ENCODE peak calls at places on chromosomes 13 and 19, in four cellular contexts. One of them, this sample, is unnamed.

GRCh38 chr13:100657881-100658315 is 16.7 kb downstream of the TMTC4 start:
- DNase-seq in CD8-positive, alpha-beta T cell: no peak
- DNase-seq in heart left ventricle: no peak
- DNase-seq in GM13976: no peak
- DNase-seq in this sample: no peak

GRCh38 chr13:102667911-102668310 is 26.9 kb downstream of the METTL21C start:
- DNase-seq in CD8-positive, alpha-beta T cell: no peak
- DNase-seq in heart left ventricle: no peak
- DNase-seq in GM13976: no peak
- DNase-seq in this sample: no peak

GRCh38 chr13:96081888-96082287 is 8.0 kb upstream of the HS6ST3 start:
- DNase-seq in CD8-positive, alpha-beta T cell: no peak
- DNase-seq in heart left ventricle: no peak
- DNase-seq in GM13976: no peak
- DNase-seq in this sample: no peak

GRCh38 chr13:49219647-49220034 is 497 bp upstream of the MLNR start:
- DNase-seq in CD8-positive, alpha-beta T cell: no peak
- DNase-seq in heart left ventricle: no peak
- DNase-seq in GM13976: peak; percentile 46
- DNase-seq in this sample: peak; percentile 34

GRCh38 chr13:110616103-110617101 is 1.1 kb downstream of the NAXD start:
- DNase-seq in CD8-positive, alpha-beta T cell: peak; percentile 28
- DNase-seq in heart left ventricle: no peak
- DNase-seq in GM13976: peak; percentile 78
- DNase-seq in this sample: peak; percentile 74

GRCh38 chr19:40267601-40267997 is 17.5 kb downstream of the AKT2 start:
- DNase-seq in CD8-positive, alpha-beta T cell: no peak
- DNase-seq in heart left ventricle: no peak
- DNase-seq in GM13976: no peak
- DNase-seq in this sample: no peak

GRCh38 chr13:30681489-30682242 is 53.7 kb upstream of the ALOX5AP start:
- DNase-seq in CD8-positive, alpha-beta T cell: no peak
- DNase-seq in heart left ventricle: no peak
- DNase-seq in GM13976: no peak
- DNase-seq in this sample: no peak

GRCh38 chr13:41942462-41943094 is 18.3 kb downstream of the VWA8 start:
- DNase-seq in CD8-positive, alpha-beta T cell: no peak
- DNase-seq in heart left ventricle: no peak
- DNase-seq in GM13976: no peak
- DNase-seq in this sample: no peak

GRCh38 chr13:109396266-109396665 is 390.1 kb downstream of the IRS2 start:
- DNase-seq in CD8-positive, alpha-beta T cell: no peak
- DNase-seq in heart left ventricle: no peak
- DNase-seq in GM13976: no peak
- DNase-seq in this sample: no peak

GRCh38 chr13:47959468-47960088 is 41.5 kb downstream of the SUCLA2 start:
- DNase-seq in CD8-positive, alpha-beta T cell: no peak
- DNase-seq in heart left ventricle: no peak
- DNase-seq in GM13976: no peak
- DNase-seq in this sample: no peak

GRCh38 chr19:39946532-39946931 is 12.1 kb upstream of the FCGBP start:
- DNase-seq in CD8-positive, alpha-beta T cell: no peak
- DNase-seq in heart left ventricle: no peak
- DNase-seq in GM13976: no peak
- DNase-seq in this sample: no peak

GRCh38 chr19:33508941-33509614 is 12.5 kb downstream of the PEPD start:
- DNase-seq in CD8-positive, alpha-beta T cell: no peak
- DNase-seq in heart left ventricle: no peak
- DNase-seq in GM13976: no peak
- DNase-seq in this sample: no peak

GRCh38 chr19:16497837-16498236 is 1.6 kb downstream of the C19orf44 start:
- DNase-seq in CD8-positive, alpha-beta T cell: no peak
- DNase-seq in heart left ventricle: no peak
- DNase-seq in GM13976: no peak
- DNase-seq in this sample: no peak

GRCh38 chr13:113656831-113657671 is 947 bp downstream of the ATP4B start:
- DNase-seq in CD8-positive, alpha-beta T cell: peak; percentile 2
- DNase-seq in heart left ventricle: peak; percentile 4
- DNase-seq in GM13976: no peak
- DNase-seq in this sample: no peak

GRCh38 chr19:3830841-3831589 is 37.8 kb downstream of the ZFR2 start:
- DNase-seq in CD8-positive, alpha-beta T cell: no peak
- DNase-seq in heart left ventricle: no peak
- DNase-seq in GM13976: no peak
- DNase-seq in this sample: no peak

GRCh38 chr19:48713041-48713863 is 6.3 kb downstream of the MAMSTR start:
- DNase-seq in CD8-positive, alpha-beta T cell: no peak
- DNase-seq in heart left ventricle: no peak
- DNase-seq in GM13976: no peak
- DNase-seq in this sample: no peak

GRCh38 chr19:46815833-46816627 is 27.6 kb upstream of the SLC1A5 start:
- DNase-seq in CD8-positive, alpha-beta T cell: no peak
- DNase-seq in heart left ventricle: no peak
- DNase-seq in GM13976: no peak
- DNase-seq in this sample: no peak

GRCh38 chr19:35090795-35091214 is 24.8 kb upstream of the FXYD3 start:
- DNase-seq in CD8-positive, alpha-beta T cell: no peak
- DNase-seq in heart left ventricle: no peak
- DNase-seq in GM13976: no peak
- DNase-seq in this sample: no peak

GRCh38 chr19:11375143-11375948 is 880 bp downstream of the SWSAP1 start:
- DNase-seq in CD8-positive, alpha-beta T cell: peak; percentile 67
- DNase-seq in heart left ventricle: peak; percentile 49
- DNase-seq in GM13976: peak; percentile 77
- DNase-seq in this sample: peak; percentile 67

GRCh38 chr13:43799191-43799590 is 12.4 kb upstream of the ENOX1 start:
- DNase-seq in CD8-positive, alpha-beta T cell: no peak
- DNase-seq in heart left ventricle: no peak
- DNase-seq in GM13976: no peak
- DNase-seq in this sample: no peak

GRCh38 chr19:2543463-2544442 is 67.8 kb downstream of the GADD45B start:
- DNase-seq in CD8-positive, alpha-beta T cell: peak; percentile 77
- DNase-seq in heart left ventricle: peak; percentile 93
- DNase-seq in GM13976: peak; percentile 78
- DNase-seq in this sample: peak; percentile 76

GRCh38 chr19:16527971-16528521 is 14.2 kb downstream of the CHERP start:
- DNase-seq in CD8-positive, alpha-beta T cell: peak; percentile 56
- DNase-seq in heart left ventricle: no peak
- DNase-seq in GM13976: no peak
- DNase-seq in this sample: no peak

GRCh38 chr19:6271721-6272410 is 7.9 kb downstream of the MLLT1 start:
- DNase-seq in CD8-positive, alpha-beta T cell: no peak
- DNase-seq in heart left ventricle: peak; percentile 86
- DNase-seq in GM13976: no peak
- DNase-seq in this sample: no peak
- TF ChIP-seq CTCF in CD8-positive, alpha-beta T cell: no peak
- TF ChIP-seq CTCF in heart left ventricle: no peak
- TF ChIP-seq CTCF in GM13976: no peak
- TF ChIP-seq CTCF in this sample: no peak

GRCh38 chr19:58573658-58574164 is 576 bp upstream of the MZF1 start:
- DNase-seq in CD8-positive, alpha-beta T cell: no peak
- DNase-seq in heart left ventricle: no peak
- DNase-seq in GM13976: no peak
- DNase-seq in this sample: no peak

GRCh38 chr19:58578430-58578925 is 5.3 kb upstream of the MZF1 start:
- DNase-seq in CD8-positive, alpha-beta T cell: no peak
- DNase-seq in heart left ventricle: no peak
- DNase-seq in GM13976: peak; percentile 42
- DNase-seq in this sample: no peak

GRCh38 chr19:58577581-58578429 is 4.7 kb upstream of the MZF1 start:
- DNase-seq in CD8-positive, alpha-beta T cell: no peak
- DNase-seq in heart left ventricle: no peak
- DNase-seq in GM13976: no peak
- DNase-seq in this sample: no peak

GRCh38 chr19:58572818-58573657 is at the start of gene MZF1:
- DNase-seq in CD8-positive, alpha-beta T cell: peak; percentile 99
- DNase-seq in heart left ventricle: peak; percentile 100
- DNase-seq in GM13976: peak; percentile 96
- DNase-seq in this sample: peak; percentile 95

GRCh38 chr19:58575183-58576041 is 2.3 kb upstream of the MZF1 start:
- DNase-seq in CD8-positive, alpha-beta T cell: peak; percentile 72
- DNase-seq in heart left ventricle: peak; percentile 92
- DNase-seq in GM13976: peak; percentile 90
- DNase-seq in this sample: peak; percentile 87
- TF ChIP-seq CTCF in CD8-positive, alpha-beta T cell: no peak
- TF ChIP-seq CTCF in heart left ventricle: no peak
- TF ChIP-seq CTCF in GM13976: peak; percentile 14
- TF ChIP-seq CTCF in this sample: peak; percentile 36

DNA sequence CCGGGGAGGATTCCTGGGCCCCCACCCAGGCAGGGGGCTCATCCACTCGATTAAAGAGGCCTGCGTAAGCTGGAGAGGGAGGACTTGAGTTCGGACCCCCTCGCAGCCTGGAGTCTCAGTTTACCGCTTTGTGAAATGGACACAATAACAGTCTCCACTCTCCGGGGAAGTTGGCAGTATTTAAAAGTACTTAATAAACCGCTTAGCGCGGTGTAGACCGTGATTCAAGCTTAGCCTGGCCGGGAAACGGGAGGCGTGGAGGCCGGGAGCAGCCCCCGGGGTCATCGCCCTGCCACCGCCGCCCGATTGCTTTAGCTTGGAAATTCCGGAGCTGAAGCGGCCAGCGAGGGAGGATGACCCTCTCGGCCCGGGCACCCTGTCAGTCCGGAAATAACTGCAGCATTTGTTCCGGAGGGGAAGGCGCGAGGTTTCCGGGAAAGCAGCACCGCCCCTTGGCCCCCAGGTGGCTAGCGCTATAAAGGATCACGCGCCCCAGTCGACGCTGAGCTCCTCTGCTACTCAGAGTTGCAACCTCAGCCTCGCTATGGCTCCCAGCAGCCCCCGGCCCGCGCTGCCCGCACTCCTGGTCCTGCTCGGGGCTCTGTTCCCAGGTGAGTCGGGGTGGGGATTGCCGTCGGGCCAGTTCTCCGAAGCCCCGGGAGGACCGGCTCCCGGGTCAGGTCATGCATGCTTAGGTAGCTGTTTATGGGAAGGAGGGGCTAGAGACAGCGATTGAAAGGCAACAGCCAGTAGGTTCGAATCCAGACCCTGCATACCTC is at the start of gene ICAM1:
- DNase-seq in CD8-positive, alpha-beta T cell: peak; percentile 67
- DNase-seq in heart left ventricle: peak; percentile 84
- DNase-seq in GM13976: peak; percentile 89
- DNase-seq in this sample: peak; percentile 87
- TF ChIP-seq CTCF in CD8-positive, alpha-beta T cell: peak; percentile 24
- TF ChIP-seq CTCF in heart left ventricle: no peak
- TF ChIP-seq CTCF in GM13976: no peak
- TF ChIP-seq CTCF in this sample: no peak

GRCh38 chr13:83536941-83537340 is 345.3 kb downstream of the SLITRK1 start:
- DNase-seq in CD8-positive, alpha-beta T cell: no peak
- DNase-seq in heart left ventricle: no peak
- DNase-seq in GM13976: no peak
- DNase-seq in this sample: no peak
- TF ChIP-seq CTCF in CD8-positive, alpha-beta T cell: no peak
- TF ChIP-seq CTCF in heart left ventricle: no peak
- TF ChIP-seq CTCF in GM13976: no peak
- TF ChIP-seq CTCF in this sample: no peak

GRCh38 chr19:604355-604754 is 14.7 kb downstream of the HCN2 start:
- DNase-seq in CD8-positive, alpha-beta T cell: peak; percentile 32
- DNase-seq in heart left ventricle: no peak
- DNase-seq in GM13976: peak; percentile 72
- DNase-seq in this sample: peak; percentile 43
- TF ChIP-seq CTCF in CD8-positive, alpha-beta T cell: no peak
- TF ChIP-seq CTCF in heart left ventricle: no peak
- TF ChIP-seq CTCF in GM13976: no peak
- TF ChIP-seq CTCF in this sample: no peak

DNA sequence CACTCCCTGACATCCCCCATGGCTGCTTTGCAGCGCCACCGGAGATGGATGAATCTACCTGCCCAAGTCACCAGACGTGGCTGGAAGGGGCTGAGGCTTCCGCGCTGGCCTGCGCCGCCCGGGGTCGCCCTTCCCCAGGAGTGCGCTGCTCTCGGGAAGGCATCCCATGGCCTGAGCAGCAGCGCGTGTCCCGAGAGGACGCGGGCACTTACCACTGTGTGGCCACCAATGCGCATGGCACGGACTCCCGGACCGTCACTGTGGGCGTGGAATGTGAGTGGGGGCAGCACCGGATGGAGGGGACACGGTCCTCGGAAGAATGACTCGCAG is 4.6 kb downstream of the ICAM5 start:
- DNase-seq in CD8-positive, alpha-beta T cell: no peak
- DNase-seq in heart left ventricle: no peak
- DNase-seq in GM13976: no peak
- DNase-seq in this sample: no peak
- TF ChIP-seq CTCF in CD8-positive, alpha-beta T cell: no peak
- TF ChIP-seq CTCF in heart left ventricle: no peak
- TF ChIP-seq CTCF in GM13976: no peak
- TF ChIP-seq CTCF in this sample: no peak